ENCODE peak calls at places on chromosomes 1 and 21, in nine cellular contexts. G, P, Q, D, W, T, N, Z and C are unnamed samples.

GRCh38 chr1:89780721-89781120 is 40.1 kb upstream of the LRRC8D start:
- DNase-seq in Q (peak), N (no peak), G (no peak), D (no peak), Z (no peak), P (peak), W (no peak), T (no peak), C (peak)

GRCh38 chr1:223487514-223488259 is 94.5 kb downstream of the CCDC185 start:
- DNase-seq in G (no peak), T (no peak), P (no peak), W (no peak), D (no peak), Z (no peak), Q (no peak), N (no peak), C (no peak)

GRCh38 chr1:6137758-6138157 is 42.4 kb downstream of the CHD5 start:
- DNase-seq in P (no peak), G (no peak), N (no peak), T (no peak), W (no peak), D (no peak), Q (no peak), Z (no peak), C (no peak)

GRCh38 chr1:53899206-53899628 is 5.2 kb downstream of the DIO1 start:
- DNase-seq in W (no peak), G (no peak), Z (no peak), T (peak), P (no peak), Q (peak), D (peak), N (no peak), C (peak)

GRCh38 chr1:17438977-17439249 is 564 bp downstream of the RCC2 start:
- DNase-seq in P (no peak), Z (no peak), Q (no peak), W (no peak), N (no peak), D (no peak), G (no peak), T (no peak), C (no peak)

GRCh38 chr1:193210991-193211390 is 24.6 kb upstream of the B3GALT2 start:
- DNase-seq in D (no peak), G (no peak), Q (no peak), P (no peak), N (no peak), T (no peak), Z (no peak), W (no peak), C (no peak)

GRCh38 chr1:34415140-34415539 is 238.4 kb downstream of the C1orf94 start:
- DNase-seq in D (no peak), Q (no peak), T (no peak), Z (no peak), P (no peak), G (no peak), W (no peak), N (no peak), C (no peak)

GRCh38 chr1:53111073-53111556 is 31.3 kb downstream of the SLC1A7 start:
- DNase-seq in W (no peak), N (no peak), D (peak), Q (no peak), T (no peak), Z (no peak), G (no peak), P (peak), C (no peak)

GRCh38 chr1:219670426-219671149 is 57.7 kb upstream of the ZC3H11B start:
- DNase-seq in Q (no peak), T (no peak), W (peak), N (no peak), P (no peak), Z (peak), D (no peak), G (no peak), C (no peak)

GRCh38 chr1:68347415-68347814 is 102.3 kb downstream of the RPE65 start:
- DNase-seq in W (peak), Q (no peak), N (no peak), G (no peak), Z (no peak), D (no peak), T (no peak), P (no peak), C (no peak)

GRCh38 chr1:55531644-55532043 is 316.5 kb upstream of the USP24 start:
- DNase-seq in G (no peak), Q (no peak), W (no peak), N (no peak), D (no peak), P (no peak), Z (no peak), T (no peak), C (peak)

GRCh38 chr1:61380561-61380960 is 298.2 kb downstream of the NFIA start:
- DNase-seq in Q (no peak), D (no peak), G (no peak), P (no peak), N (no peak), Z (no peak), T (no peak), W (no peak), C (no peak)

GRCh38 chr1:169529068-169529642 is 43.4 kb upstream of the SLC19A2 start:
- DNase-seq in G (no peak), P (no peak), Z (no peak), D (peak), N (no peak), W (no peak), Q (peak), T (no peak), C (peak)

GRCh38 chr1:151435174-151435573 is 24.1 kb downstream of the POGZ start:
- DNase-seq in T (no peak), Q (no peak), W (no peak), G (no peak), P (no peak), D (no peak), N (no peak), Z (no peak), C (no peak)

GRCh38 chr1:245107776-245108114 is 47.0 kb upstream of the KIF26B start:
- DNase-seq in D (no peak), Z (no peak), G (no peak), P (no peak), Q (no peak), W (no peak), T (no peak), N (no peak), C (no peak)

GRCh38 chr1:208235983-208236761 is 8.0 kb downstream of the PLXNA2 start:
- DNase-seq in D (peak), T (peak), G (peak), Q (no peak), P (no peak), W (peak), Z (no peak), N (peak), C (no peak)

GRCh38 chr1:235015291-235015990 is 113.2 kb downstream of the TOMM20 start:
- DNase-seq in W (no peak), Q (no peak), T (no peak), Z (no peak), P (no peak), G (no peak), D (no peak), N (no peak), C (no peak)

GRCh38 chr1:62175568-62176179 is 19.0 kb upstream of the L1TD1 start:
- DNase-seq in Q (no peak), W (no peak), N (peak), P (peak), T (no peak), Z (peak), G (no peak), D (peak), C (no peak)

GRCh38 chr1:114353233-114353632 is 157.8 kb downstream of the TRIM33 start:
- DNase-seq in Q (no peak), W (no peak), P (no peak), D (peak), Z (peak), G (peak), T (peak), N (peak), C (no peak)

GRCh38 chr1:173669491-173669941 is at the start of gene ANKRD45:
- DNase-seq in W (no peak), G (no peak), T (peak), Z (peak), P (peak), D (no peak), N (no peak), Q (no peak), C (no peak)

GRCh38 chr1:78676347-78676982 is 26.8 kb downstream of the IFI44 start:
- DNase-seq in Q (peak), P (peak), Z (peak), G (no peak), W (no peak), T (peak), D (peak), N (peak), C (peak)

GRCh38 chr1:240701412-240701811 is 89.5 kb upstream of the GREM2 start:
- DNase-seq in P (no peak), N (no peak), Z (no peak), Q (no peak), G (no peak), D (no peak), T (no peak), W (no peak), C (no peak)

GRCh38 chr21:31484219-31484618 is 140.2 kb upstream of the TIAM1 start:
- DNase-seq in P (no peak), Q (no peak), D (no peak), G (no peak), W (no peak), N (no peak), T (no peak), Z (no peak), C (no peak)

GRCh38 chr1:228354390-228355320 is 52.0 kb downstream of the TRIM11 start:
- DNase-seq in T (no peak), N (no peak), Z (no peak), D (no peak), P (no peak), W (no peak), Q (no peak), G (no peak), C (no peak)

GRCh38 chr21:46355161-46356004 is 31.4 kb downstream of the PCNT start:
- DNase-seq in D (no peak), P (no peak), Z (no peak), N (no peak), G (no peak), T (no peak), W (peak), Q (no peak), C (no peak)

DNA sequence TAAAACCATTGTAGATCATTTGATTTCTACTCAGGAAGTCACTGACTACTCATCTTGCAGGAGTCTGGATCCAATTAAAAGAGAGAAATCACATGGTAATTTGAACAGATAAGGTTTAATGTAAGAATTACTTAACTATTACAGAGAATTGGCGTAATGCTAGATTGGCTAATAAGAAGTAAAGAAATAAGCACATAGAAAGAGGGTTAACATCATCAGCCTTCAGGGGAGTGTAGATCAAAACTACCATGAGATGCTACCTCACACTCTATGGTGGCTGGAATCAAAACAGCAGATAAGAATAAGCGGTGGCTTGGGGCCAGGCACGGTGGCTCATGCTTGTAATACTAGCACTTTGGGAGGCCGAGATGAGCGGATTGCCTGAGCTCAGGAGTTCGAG is 11.7 kb downstream of the ST3GAL3 start:
- DNase-seq in Q (no peak), P (no peak), G (no peak), D (no peak), N (no peak), T (no peak), Z (no peak), W (peak), C (no peak)
- H3K4me3 ChIP-seq in Q (no peak), P (no peak), G (no peak), D (no peak), N (no peak), T (no peak), Z (no peak), W (no peak), C (no peak)

GRCh38 chr1:203677771-203678170 is 51.1 kb downstream of the ATP2B4 start:
- DNase-seq in G (no peak), W (no peak), T (no peak), N (no peak), P (no peak), Z (no peak), Q (no peak), D (no peak), C (no peak)

GRCh38 chr1:203673550-203674411 is 47.1 kb downstream of the ATP2B4 start:
- DNase-seq in P (peak), Q (no peak), Z (no peak), N (peak), G (no peak), T (no peak), D (peak), W (peak), C (no peak)

GRCh38 chr1:203675596-203676347 is 49.1 kb downstream of the ATP2B4 start:
- DNase-seq in T (no peak), G (no peak), Q (no peak), W (no peak), N (no peak), Z (no peak), P (no peak), D (peak), C (no peak)

GRCh38 chr1:203678943-203679661 is 52.5 kb downstream of the ATP2B4 start:
- DNase-seq in G (no peak), T (no peak), P (no peak), N (peak), D (no peak), Q (no peak), Z (no peak), W (no peak), C (no peak)

GRCh38 chr1:203676455-203676854 is 49.8 kb downstream of the ATP2B4 start:
- DNase-seq in W (no peak), P (no peak), N (no peak), D (no peak), Q (no peak), T (no peak), G (no peak), Z (no peak), C (no peak)
- TF ChIP-seq CTCF in W (no peak), P (no peak), N (peak), D (no peak), Q (no peak), T (no peak), G (no peak), Z (no peak), C (no peak)

GRCh38 chr1:12409676-12410075 is 179.8 kb downstream of the VPS13D start:
- DNase-seq in Q (no peak), T (no peak), G (no peak), W (peak), D (no peak), Z (no peak), P (no peak), N (peak), C (no peak)
- H3K4me3 ChIP-seq in Q (no peak), T (no peak), G (no peak), W (no peak), D (no peak), Z (no peak), P (no peak), N (no peak), C (no peak)

DNA sequence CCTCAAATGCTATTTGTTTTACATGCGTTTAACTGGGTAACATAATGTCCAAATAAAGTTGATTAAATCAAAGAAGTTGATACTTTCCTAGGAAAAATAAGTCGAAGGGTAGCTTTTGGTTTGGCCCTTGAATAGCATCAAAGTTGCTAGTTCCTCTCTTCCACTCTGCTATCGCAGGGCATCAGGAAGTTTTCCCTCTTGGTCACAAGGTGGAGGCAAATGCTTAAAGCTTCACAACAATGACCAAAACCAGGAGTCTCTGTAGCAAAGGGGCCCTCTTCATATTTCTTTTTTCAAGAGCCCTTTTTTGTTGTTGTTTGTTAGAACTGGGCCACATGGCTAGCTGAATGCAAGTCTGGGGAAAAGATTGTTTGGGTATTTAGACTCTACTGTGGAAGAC is 668.4 kb downstream of the KCNT2 start:
- DNase-seq in G (no peak), Q (peak), W (no peak), P (peak), N (peak), Z (peak), D (no peak), T (no peak), C (no peak)
- TF ChIP-seq CTCF in G (no peak), Q (peak), W (no peak), P (no peak), N (peak), Z (no peak), D (no peak), T (no peak), C (peak)

DNA sequence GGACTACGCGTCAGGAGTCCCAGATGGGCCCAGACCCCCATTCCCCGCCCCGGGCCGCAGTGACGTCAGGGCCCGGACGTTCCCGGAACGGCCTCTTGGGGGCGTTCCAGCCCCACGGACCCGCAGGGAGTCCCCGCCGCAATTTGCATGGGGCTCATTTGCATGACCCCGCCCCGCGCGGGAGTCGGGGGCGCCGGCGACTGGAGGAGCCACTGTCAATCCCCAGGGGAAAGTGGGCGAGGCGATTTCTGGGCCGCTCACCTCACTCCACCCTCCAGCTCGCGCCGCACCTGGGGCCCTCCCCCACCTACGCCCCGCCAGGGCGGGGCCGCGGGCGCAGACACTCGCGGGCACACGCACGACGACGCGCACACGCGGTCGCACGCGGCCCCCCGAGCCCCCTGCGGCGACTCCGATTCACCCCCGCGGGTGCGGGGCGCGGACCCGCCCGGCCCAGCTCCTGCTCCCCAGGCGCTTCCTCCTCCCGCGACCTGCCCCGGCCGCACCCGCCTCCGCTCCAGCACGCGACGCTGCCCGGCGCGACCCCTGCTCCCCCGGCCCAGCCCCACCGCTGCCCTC is 13.2 kb downstream of the AGRN start:
- DNase-seq in T (peak), W (peak), N (peak), Q (no peak), Z (peak), P (peak), D (peak), G (no peak), C (no peak)
- H3K4me3 ChIP-seq in T (peak), W (peak), N (peak), Q (peak), Z (peak), P (no peak), D (peak), G (peak), C (no peak)

GRCh38 chr1:1898246-1898933 is 7.5 kb upstream of the GNB1 start:
- DNase-seq in Z (no peak), W (no peak), Q (no peak), D (no peak), N (no peak), T (no peak), P (no peak), G (no peak), C (no peak)

GRCh38 chr1:1900883-1901640 is 10.2 kb upstream of the GNB1 start:
- DNase-seq in W (no peak), T (no peak), N (no peak), P (no peak), Q (no peak), G (no peak), Z (no peak), D (no peak), C (no peak)

GRCh38 chr1:1899967-1900327 is 9.1 kb upstream of the GNB1 start:
- DNase-seq in G (no peak), N (no peak), D (no peak), T (no peak), W (no peak), P (no peak), Q (no peak), Z (no peak), C (no peak)

GRCh38 chr1:1901641-1902294 is 10.9 kb upstream of the GNB1 start:
- DNase-seq in Z (no peak), Q (no peak), T (no peak), D (no peak), P (no peak), G (no peak), N (no peak), W (no peak), C (no peak)

GRCh38 chr1:1899266-1899966 is 8.5 kb upstream of the GNB1 start:
- DNase-seq in D (no peak), Q (no peak), P (no peak), T (no peak), W (no peak), G (no peak), Z (no peak), N (no peak), C (no peak)
- TF ChIP-seq CTCF in D (no peak), Q (peak), P (no peak), T (no peak), W (no peak), G (no peak), Z (no peak), N (peak), C (no peak)

GRCh38 chr21:39611547-39612190 is 1.1 kb upstream of the B3GALT5 start:
- DNase-seq in D (no peak), Z (no peak), W (no peak), T (no peak), P (no peak), N (no peak), G (peak), Q (no peak), C (no peak)

GRCh38 chr21:39610705-39611104 is 2.0 kb upstream of the B3GALT5 start:
- DNase-seq in P (peak), D (no peak), G (peak), Q (no peak), N (no peak), Z (no peak), T (no peak), W (no peak), C (no peak)

GRCh38 chr21:39613029-39613934 is 542 bp downstream of the B3GALT5 start:
- DNase-seq in P (no peak), G (peak), T (no peak), Q (no peak), Z (no peak), N (no peak), W (no peak), D (no peak), C (no peak)

GRCh38 chr21:39616373-39616772 is 3.6 kb downstream of the B3GALT5 start:
- DNase-seq in N (no peak), Z (no peak), D (no peak), Q (peak), T (no peak), P (no peak), W (no peak), G (no peak), C (no peak)

DNA sequence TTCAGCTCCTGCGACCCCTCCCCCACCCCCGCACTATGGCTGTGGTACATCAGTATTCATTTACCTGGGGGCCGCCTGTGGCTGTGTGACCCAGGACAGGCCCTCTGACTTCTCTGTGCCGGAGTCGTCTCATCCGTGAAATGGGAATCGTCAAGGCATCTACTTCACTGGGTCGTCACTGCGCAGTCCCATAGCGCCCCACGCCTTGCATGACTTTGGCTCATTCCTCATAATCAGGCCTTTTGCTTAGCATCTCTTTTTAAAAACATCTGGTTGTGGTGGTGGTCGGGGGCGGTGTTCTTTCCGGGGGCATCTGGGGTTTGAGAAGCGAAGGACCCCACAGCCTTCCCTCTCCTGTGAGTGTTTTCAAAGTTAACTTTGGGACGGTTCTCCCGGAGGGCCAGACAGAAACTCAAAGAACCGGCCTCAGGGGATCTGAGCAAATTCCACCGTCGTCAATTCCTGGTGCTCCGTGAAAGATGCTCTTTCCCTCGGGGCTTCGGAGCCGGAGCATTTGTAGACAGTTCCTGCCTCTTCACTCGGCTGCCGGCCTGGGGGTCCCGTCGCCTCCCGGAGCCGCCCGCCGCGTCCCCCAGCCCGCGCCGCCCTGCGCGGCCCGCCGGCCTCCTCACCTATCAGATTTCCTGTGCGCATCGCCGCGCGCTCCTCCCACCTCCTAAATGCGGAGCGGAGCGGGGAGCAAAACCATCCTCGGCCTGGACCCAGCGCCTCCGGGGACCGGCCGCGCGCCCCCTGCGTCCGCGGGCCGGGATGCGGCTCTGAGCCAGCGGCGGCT is at the start of gene B3GALT5:
- DNase-seq in W (no peak), T (no peak), Q (no peak), D (no peak), Z (peak), N (no peak), G (peak), P (no peak), C (no peak)
- H3K4me3 ChIP-seq in W (no peak), T (peak), Q (no peak), D (peak), Z (peak), N (no peak), G (peak), P (no peak), C (peak)

GRCh38 chr1:153567621-153568366 is 2.1 kb upstream of the S100A2 start:
- DNase-seq in N (no peak), D (no peak), P (peak), Q (no peak), W (no peak), T (no peak), G (no peak), Z (no peak), C (peak)
- TF ChIP-seq CTCF in N (no peak), D (no peak), P (no peak), Q (no peak), W (no peak), T (no peak), G (no peak), Z (no peak), C (no peak)

GRCh38 chr1:19524791-19525190 is 39.5 kb upstream of the CAPZB start:
- DNase-seq in N (no peak), Q (no peak), P (no peak), D (no peak), T (no peak), W (no peak), Z (no peak), G (no peak), C (no peak)
- H3K4me3 ChIP-seq in N (no peak), Q (no peak), P (no peak), D (no peak), T (no peak), W (no peak), Z (no peak), G (no peak), C (no peak)